ENCODE peak calls at places on chromosome 12, in six cellular contexts. O is body of pancreas, Z is Panc1, X is cardiac fibroblast, M is Peyer's patch, U is GM12878. J is an unnamed sample.

GRCh38 chr12:46407360-46407759 is 34.8 kb upstream of the SLC38A2 start:
- DNase-seq in Z (no peak), U (no peak), O (no peak), M (no peak), X (no peak), J (no peak)

GRCh38 chr12:56628671-56629458 is 1.3 kb downstream of the BAZ2A start:
- DNase-seq in Z (no peak), X (peak; percentile 72), O (peak; percentile 63), U (no peak), M (peak; percentile 92), J (peak; percentile 71)

GRCh38 chr12:27347779-27348178 is 15.1 kb downstream of the BMAL2 start:
- DNase-seq in Z (no peak), O (no peak), M (no peak), X (no peak), U (no peak), J (no peak)

GRCh38 chr12:79547044-79547734 is 143.6 kb downstream of the PAWR start:
- DNase-seq in O (peak; percentile 64), M (peak; percentile 69), X (peak; percentile 92), U (no peak), Z (peak; percentile 93), J (peak; percentile 69)

GRCh38 chr12:46402861-46403731 is 30.5 kb upstream of the SLC38A2 start:
- DNase-seq in O (no peak), Z (no peak), U (no peak), X (no peak), M (no peak), J (no peak)

GRCh38 chr12:5715076-5715475 is 230.0 kb downstream of the ANO2 start:
- DNase-seq in M (peak; percentile 61), O (no peak), X (no peak), U (no peak), Z (no peak), J (no peak)

GRCh38 chr12:6133642-6134041 is 9.2 kb upstream of the VWF start:
- DNase-seq in U (no peak), X (no peak), O (no peak), Z (no peak), M (peak; percentile 14), J (no peak)

GRCh38 chr12:105955976-105956375 is 182.8 kb downstream of the NUAK1 start:
- DNase-seq in M (no peak), Z (no peak), O (no peak), X (no peak), U (no peak), J (no peak)

GRCh38 chr12:57101892-57102695 is 9.1 kb downstream of the STAT6 start:
- DNase-seq in U (no peak), X (no peak), O (peak; percentile 52), Z (no peak), M (peak; percentile 80), J (no peak)

GRCh38 chr12:52233462-52234141 is 559 bp downstream of the KRT7 start:
- DNase-seq in O (peak; percentile 50), M (no peak), U (no peak), X (no peak), Z (no peak), J (no peak)
- H3K4me3 ChIP-seq in O (no peak overlapping the region), M (no peak overlapping the region), U (no peak overlapping the region), X (no peak overlapping the region), Z (no peak overlapping the region), J (peak overlapping the region; percentile 19)

GRCh38 chr12:113061061-113061694 is 4.6 kb downstream of the DTX1 start:
- DNase-seq in X (no peak), O (no peak), M (no peak), U (no peak), Z (no peak), J (no peak)
- TF ChIP-seq CTCF in X (no peak), O (no peak), M (no peak), U (no peak), Z (no peak), J (no peak)

DNA sequence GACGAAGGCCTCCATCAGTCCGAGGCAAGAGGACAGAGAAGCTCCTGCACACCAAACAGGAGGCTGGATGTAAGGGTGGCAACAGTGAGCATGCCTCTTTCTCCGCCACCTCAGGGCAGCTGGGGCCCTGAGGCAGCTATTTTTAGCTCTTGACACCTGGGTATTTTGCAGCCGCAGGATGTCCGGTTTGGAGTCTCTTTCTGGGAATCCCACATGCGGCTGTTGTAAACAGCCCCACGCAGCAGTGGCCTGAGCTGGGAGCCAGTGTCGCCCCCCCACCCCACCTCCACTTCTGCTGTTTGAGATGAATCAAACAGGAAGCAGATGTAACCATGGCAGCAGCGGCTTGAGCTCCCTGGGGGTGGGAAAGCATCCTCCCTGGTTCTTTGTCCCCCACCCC is 11.7 kb downstream of the HDAC7 start:
- DNase-seq in O (no peak), U (peak; percentile 43), M (peak; percentile 90), X (peak; percentile 69), Z (no peak), J (peak; percentile 62)
- H3K4me3 ChIP-seq in O (no peak overlapping the region), U (peak overlapping the region; percentile 34), M (no peak overlapping the region), X (no peak overlapping the region), Z (no peak overlapping the region), J (no peak overlapping the region)

GRCh38 chr12:113314121-113314529 is 20.8 kb downstream of the SLC8B1 start:
- DNase-seq in Z (no peak), M (no peak), X (no peak), U (no peak), O (no peak), J (peak; percentile 48)

GRCh38 chr12:113318046-113318656 is 16.8 kb downstream of the SLC8B1 start:
- DNase-seq in O (no peak), X (no peak), U (no peak), Z (no peak), M (no peak), J (no peak)

GRCh38 chr12:113317122-113317521 is 17.8 kb downstream of the SLC8B1 start:
- DNase-seq in U (no peak), Z (no peak), M (no peak), X (no peak), O (no peak), J (no peak)

GRCh38 chr12:113315358-113315757 is 19.6 kb downstream of the SLC8B1 start:
- DNase-seq in Z (no peak), X (no peak), O (no peak), U (no peak), M (no peak), J (no peak)

GRCh38 chr12:113316155-113316554 is 18.8 kb downstream of the SLC8B1 start:
- DNase-seq in U (no peak), Z (no peak), X (no peak), M (no peak), O (no peak), J (no peak)
- TF ChIP-seq CTCF in U (no peak), Z (no peak), X (peak; percentile 6), M (no peak), O (no peak), J (no peak)

DNA sequence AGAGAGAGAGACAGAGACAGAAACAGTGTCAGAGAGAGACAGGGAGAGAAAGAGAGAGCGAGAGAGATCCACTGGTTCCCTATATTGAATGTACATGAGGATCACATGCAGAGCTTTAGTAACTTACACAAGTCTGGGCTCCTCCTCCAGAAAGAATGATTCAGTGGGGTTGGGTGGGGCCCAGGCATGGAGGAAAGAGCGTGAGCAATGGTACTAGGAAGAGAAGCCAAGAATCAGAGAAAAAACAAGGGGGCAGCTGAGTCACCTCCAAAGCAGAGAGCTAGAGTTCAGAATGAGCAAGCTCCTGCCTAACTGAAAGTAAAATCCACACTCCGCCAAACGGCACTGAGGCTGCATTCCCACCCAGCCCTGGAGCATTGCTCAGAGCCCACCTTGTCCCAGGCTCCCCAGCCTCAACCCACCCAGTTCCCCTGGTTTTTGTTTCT is 670.1 kb upstream of the TBX3 start:
- DNase-seq in X (peak; percentile 98), U (no peak), Z (no peak), M (peak; percentile 83), O (peak; percentile 28), J (peak; percentile 96)
- H3K4me3 ChIP-seq in X (peak overlapping the region; percentile 35), U (peak overlapping the region; percentile 60), Z (peak overlapping the region; percentile 26), M (peak overlapping the region; percentile 46), O (no peak overlapping the region), J (peak overlapping the region; percentile 58)

J was measured in fibroblast of pulmonary artery.